ENCODE peak calls at places on chromosomes 3 and 15, in nine cellular contexts. One of them, this sample, is unnamed.

GRCh38 chr3:71006810-71007785 is 576.4 kb downstream of the FOXP1 start:
- DNase-seq in esophagus muscularis mucosa: no peak
- DNase-seq in Peyer's patch: no peak
- DNase-seq in astrocyte of the spinal cord: no peak
- DNase-seq in A549: peak
- DNase-seq in progenitor cell of endocrine pancreas: no peak
- DNase-seq in body of pancreas: peak
- DNase-seq in ascending aorta: no peak
- DNase-seq in AG09309: no peak
- DNase-seq in this sample: no peak

GRCh38 chr15:79051941-79052731 is 38.4 kb downstream of the RASGRF1 start:
- DNase-seq in esophagus muscularis mucosa: no peak
- DNase-seq in Peyer's patch: no peak
- DNase-seq in astrocyte of the spinal cord: no peak
- DNase-seq in A549: no peak
- DNase-seq in progenitor cell of endocrine pancreas: no peak
- DNase-seq in body of pancreas: no peak
- DNase-seq in ascending aorta: no peak
- DNase-seq in AG09309: no peak
- DNase-seq in this sample: no peak

GRCh38 chr15:98743177-98743576 is 94.8 kb downstream of the IGF1R start:
- DNase-seq in esophagus muscularis mucosa: no peak
- DNase-seq in Peyer's patch: no peak
- DNase-seq in astrocyte of the spinal cord: no peak
- DNase-seq in A549: no peak
- DNase-seq in progenitor cell of endocrine pancreas: no peak
- DNase-seq in body of pancreas: no peak
- DNase-seq in ascending aorta: no peak
- DNase-seq in AG09309: no peak
- DNase-seq in this sample: no peak

GRCh38 chr3:127787071-127787490 is 35.2 kb downstream of the MGLL start:
- DNase-seq in esophagus muscularis mucosa: no peak
- DNase-seq in Peyer's patch: peak
- DNase-seq in astrocyte of the spinal cord: no peak
- DNase-seq in A549: no peak
- DNase-seq in progenitor cell of endocrine pancreas: no peak
- DNase-seq in body of pancreas: no peak
- DNase-seq in ascending aorta: no peak
- DNase-seq in AG09309: no peak
- DNase-seq in this sample: no peak

GRCh38 chr3:90129710-90130109 is 1022.3 kb downstream of the EPHA3 start:
- DNase-seq in esophagus muscularis mucosa: no peak
- DNase-seq in Peyer's patch: no peak
- DNase-seq in astrocyte of the spinal cord: no peak
- DNase-seq in A549: no peak
- DNase-seq in progenitor cell of endocrine pancreas: no peak
- DNase-seq in body of pancreas: no peak
- DNase-seq in ascending aorta: no peak
- DNase-seq in AG09309: no peak
- DNase-seq in this sample: no peak

GRCh38 chr15:57445872-57446271 is 69.6 kb downstream of the CGNL1 start:
- DNase-seq in esophagus muscularis mucosa: no peak
- DNase-seq in Peyer's patch: no peak
- DNase-seq in astrocyte of the spinal cord: peak
- DNase-seq in A549: no peak
- DNase-seq in progenitor cell of endocrine pancreas: no peak
- DNase-seq in body of pancreas: no peak
- DNase-seq in ascending aorta: no peak
- DNase-seq in AG09309: no peak
- DNase-seq in this sample: no peak

GRCh38 chr3:122694966-122695365 is 14.3 kb downstream of the PARP14 start:
- DNase-seq in esophagus muscularis mucosa: no peak
- DNase-seq in Peyer's patch: peak
- DNase-seq in astrocyte of the spinal cord: no peak
- DNase-seq in A549: no peak
- DNase-seq in progenitor cell of endocrine pancreas: no peak
- DNase-seq in body of pancreas: no peak
- DNase-seq in ascending aorta: no peak
- DNase-seq in AG09309: no peak
- DNase-seq in this sample: no peak

GRCh38 chr3:37221407-37221806 is 47.0 kb upstream of the LRRFIP2 start:
- DNase-seq in esophagus muscularis mucosa: no peak
- DNase-seq in Peyer's patch: no peak
- DNase-seq in astrocyte of the spinal cord: peak
- DNase-seq in A549: peak
- DNase-seq in progenitor cell of endocrine pancreas: no peak
- DNase-seq in body of pancreas: no peak
- DNase-seq in ascending aorta: no peak
- DNase-seq in AG09309: no peak
- DNase-seq in this sample: no peak

GRCh38 chr15:52790166-52790708 is at the start of gene ONECUT1:
- DNase-seq in esophagus muscularis mucosa: no peak
- DNase-seq in Peyer's patch: peak
- DNase-seq in astrocyte of the spinal cord: peak
- DNase-seq in A549: peak
- DNase-seq in progenitor cell of endocrine pancreas: peak
- DNase-seq in body of pancreas: peak
- DNase-seq in ascending aorta: no peak
- DNase-seq in AG09309: no peak
- DNase-seq in this sample: peak

GRCh38 chr15:51908312-51908711 is 63.3 kb downstream of the LEO1 start:
- DNase-seq in esophagus muscularis mucosa: no peak
- DNase-seq in Peyer's patch: no peak
- DNase-seq in astrocyte of the spinal cord: peak
- DNase-seq in A549: no peak
- DNase-seq in progenitor cell of endocrine pancreas: no peak
- DNase-seq in body of pancreas: no peak
- DNase-seq in ascending aorta: no peak
- DNase-seq in AG09309: no peak
- DNase-seq in this sample: no peak

GRCh38 chr15:53910236-53910849 is 67.9 kb upstream of the UNC13C start:
- DNase-seq in esophagus muscularis mucosa: no peak
- DNase-seq in Peyer's patch: no peak
- DNase-seq in astrocyte of the spinal cord: no peak
- DNase-seq in A549: no peak
- DNase-seq in progenitor cell of endocrine pancreas: no peak
- DNase-seq in body of pancreas: peak
- DNase-seq in ascending aorta: no peak
- DNase-seq in AG09309: no peak
- DNase-seq in this sample: no peak

GRCh38 chr3:48765376-48765775 is 48.4 kb upstream of the IP6K2 start:
- DNase-seq in esophagus muscularis mucosa: no peak
- DNase-seq in Peyer's patch: peak
- DNase-seq in astrocyte of the spinal cord: no peak
- DNase-seq in A549: peak
- DNase-seq in progenitor cell of endocrine pancreas: no peak
- DNase-seq in body of pancreas: peak
- DNase-seq in ascending aorta: no peak
- DNase-seq in AG09309: no peak
- DNase-seq in this sample: no peak
- TF ChIP-seq CTCF in esophagus muscularis mucosa: no peak
- TF ChIP-seq CTCF in Peyer's patch: no peak
- TF ChIP-seq CTCF in astrocyte of the spinal cord: peak
- TF ChIP-seq CTCF in A549: peak
- TF ChIP-seq CTCF in progenitor cell of endocrine pancreas: no peak
- TF ChIP-seq CTCF in body of pancreas: no peak
- TF ChIP-seq CTCF in ascending aorta: no peak
- TF ChIP-seq CTCF in AG09309: peak
- TF ChIP-seq CTCF in this sample: peak

GRCh38 chr15:64633332-64633731 is 142.1 kb downstream of the RBPMS2 start:
- DNase-seq in esophagus muscularis mucosa: no peak
- DNase-seq in Peyer's patch: peak
- DNase-seq in astrocyte of the spinal cord: no peak
- DNase-seq in A549: no peak
- DNase-seq in progenitor cell of endocrine pancreas: no peak
- DNase-seq in body of pancreas: no peak
- DNase-seq in ascending aorta: no peak
- DNase-seq in AG09309: no peak
- DNase-seq in this sample: no peak

GRCh38 chr15:64629063-64629462 is 146.3 kb downstream of the RBPMS2 start:
- DNase-seq in esophagus muscularis mucosa: no peak
- DNase-seq in Peyer's patch: no peak
- DNase-seq in astrocyte of the spinal cord: no peak
- DNase-seq in A549: no peak
- DNase-seq in progenitor cell of endocrine pancreas: no peak
- DNase-seq in body of pancreas: no peak
- DNase-seq in ascending aorta: no peak
- DNase-seq in AG09309: no peak
- DNase-seq in this sample: no peak

GRCh38 chr15:64634020-64634419 is 141.4 kb downstream of the RBPMS2 start:
- DNase-seq in esophagus muscularis mucosa: no peak
- DNase-seq in Peyer's patch: peak
- DNase-seq in astrocyte of the spinal cord: peak
- DNase-seq in A549: no peak
- DNase-seq in progenitor cell of endocrine pancreas: no peak
- DNase-seq in body of pancreas: no peak
- DNase-seq in ascending aorta: no peak
- DNase-seq in AG09309: no peak
- DNase-seq in this sample: peak

GRCh38 chr15:64634576-64635485 is 140.6 kb downstream of the RBPMS2 start:
- DNase-seq in esophagus muscularis mucosa: no peak
- DNase-seq in Peyer's patch: no peak
- DNase-seq in astrocyte of the spinal cord: peak
- DNase-seq in A549: no peak
- DNase-seq in progenitor cell of endocrine pancreas: peak
- DNase-seq in body of pancreas: no peak
- DNase-seq in ascending aorta: no peak
- DNase-seq in AG09309: no peak
- DNase-seq in this sample: peak

DNA sequence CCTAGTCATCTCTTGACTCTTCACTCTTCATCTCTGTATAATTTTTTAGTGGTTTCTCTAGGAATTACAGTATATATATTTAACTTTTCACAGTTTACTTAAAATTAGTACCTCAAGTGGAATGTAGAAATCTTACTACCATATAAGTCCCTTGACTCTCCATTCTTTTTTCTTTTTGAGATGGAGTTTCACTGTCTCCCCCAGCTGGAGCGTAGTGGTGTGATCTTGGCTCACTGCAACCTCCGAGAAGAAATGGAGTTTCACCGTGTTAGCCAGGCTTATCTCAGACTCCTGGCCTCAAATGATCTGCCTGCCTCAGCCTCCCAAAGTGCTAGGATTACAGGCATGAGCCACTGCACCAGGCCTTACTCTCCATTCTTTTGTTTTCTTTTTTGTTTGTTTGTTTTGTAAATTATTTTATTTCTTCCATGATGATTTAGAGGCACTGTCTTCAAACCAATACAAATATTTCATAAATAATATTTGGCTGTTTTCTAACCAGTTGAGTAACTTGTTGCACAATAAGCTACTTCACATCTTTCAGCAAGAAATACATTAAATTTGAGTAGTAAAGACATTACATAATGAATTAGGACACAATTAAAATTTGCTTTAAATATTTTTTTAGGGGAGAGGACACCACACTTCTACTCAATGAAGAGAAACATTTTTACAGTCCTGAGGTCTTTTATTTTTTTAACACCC is 144.8 kb downstream of the RBPMS2 start:
- DNase-seq in esophagus muscularis mucosa: no peak
- DNase-seq in Peyer's patch: no peak
- DNase-seq in astrocyte of the spinal cord: no peak
- DNase-seq in A549: no peak
- DNase-seq in progenitor cell of endocrine pancreas: no peak
- DNase-seq in body of pancreas: no peak
- DNase-seq in ascending aorta: no peak
- DNase-seq in AG09309: no peak
- DNase-seq in this sample: no peak
- TF ChIP-seq CTCF in esophagus muscularis mucosa: no peak
- TF ChIP-seq CTCF in Peyer's patch: no peak
- TF ChIP-seq CTCF in astrocyte of the spinal cord: no peak
- TF ChIP-seq CTCF in A549: no peak
- TF ChIP-seq CTCF in progenitor cell of endocrine pancreas: no peak
- TF ChIP-seq CTCF in body of pancreas: no peak
- TF ChIP-seq CTCF in ascending aorta: no peak
- TF ChIP-seq CTCF in AG09309: no peak
- TF ChIP-seq CTCF in this sample: peak

DNA sequence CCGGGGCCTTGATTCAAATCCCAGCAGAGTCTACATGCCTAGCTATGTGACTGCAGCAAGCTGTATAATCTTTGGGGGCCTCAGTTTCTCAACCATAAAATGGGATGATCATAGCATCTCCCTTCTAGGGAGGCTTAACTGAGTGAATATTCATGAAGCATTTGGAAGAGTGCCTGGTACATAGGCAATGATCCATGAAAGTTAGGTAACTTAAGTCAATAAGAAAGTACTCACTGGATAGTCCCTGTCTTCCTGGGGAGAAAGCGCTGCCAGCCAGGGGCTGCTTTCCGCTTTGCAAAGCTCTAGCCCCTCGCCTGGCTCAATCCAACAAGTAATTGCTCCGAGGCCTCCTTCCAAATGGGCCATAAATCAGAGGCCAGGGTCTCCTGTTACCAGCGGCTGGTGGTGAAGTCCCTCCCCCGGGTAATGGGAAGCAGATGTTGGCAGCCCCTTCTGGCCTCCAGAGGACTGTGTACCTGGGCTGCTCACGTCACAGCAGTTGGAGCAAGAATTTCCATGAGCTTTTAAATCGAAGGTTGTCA is 521.9 kb upstream of the PROK2 start:
- DNase-seq in esophagus muscularis mucosa: no peak
- DNase-seq in Peyer's patch: no peak
- DNase-seq in astrocyte of the spinal cord: peak
- DNase-seq in A549: no peak
- DNase-seq in progenitor cell of endocrine pancreas: no peak
- DNase-seq in body of pancreas: no peak
- DNase-seq in ascending aorta: no peak
- DNase-seq in AG09309: no peak
- DNase-seq in this sample: no peak
- TF ChIP-seq CTCF in esophagus muscularis mucosa: no peak
- TF ChIP-seq CTCF in Peyer's patch: no peak
- TF ChIP-seq CTCF in astrocyte of the spinal cord: no peak
- TF ChIP-seq CTCF in A549: no peak
- TF ChIP-seq CTCF in progenitor cell of endocrine pancreas: no peak
- TF ChIP-seq CTCF in body of pancreas: no peak
- TF ChIP-seq CTCF in ascending aorta: no peak
- TF ChIP-seq CTCF in AG09309: no peak
- TF ChIP-seq CTCF in this sample: no peak

DNA sequence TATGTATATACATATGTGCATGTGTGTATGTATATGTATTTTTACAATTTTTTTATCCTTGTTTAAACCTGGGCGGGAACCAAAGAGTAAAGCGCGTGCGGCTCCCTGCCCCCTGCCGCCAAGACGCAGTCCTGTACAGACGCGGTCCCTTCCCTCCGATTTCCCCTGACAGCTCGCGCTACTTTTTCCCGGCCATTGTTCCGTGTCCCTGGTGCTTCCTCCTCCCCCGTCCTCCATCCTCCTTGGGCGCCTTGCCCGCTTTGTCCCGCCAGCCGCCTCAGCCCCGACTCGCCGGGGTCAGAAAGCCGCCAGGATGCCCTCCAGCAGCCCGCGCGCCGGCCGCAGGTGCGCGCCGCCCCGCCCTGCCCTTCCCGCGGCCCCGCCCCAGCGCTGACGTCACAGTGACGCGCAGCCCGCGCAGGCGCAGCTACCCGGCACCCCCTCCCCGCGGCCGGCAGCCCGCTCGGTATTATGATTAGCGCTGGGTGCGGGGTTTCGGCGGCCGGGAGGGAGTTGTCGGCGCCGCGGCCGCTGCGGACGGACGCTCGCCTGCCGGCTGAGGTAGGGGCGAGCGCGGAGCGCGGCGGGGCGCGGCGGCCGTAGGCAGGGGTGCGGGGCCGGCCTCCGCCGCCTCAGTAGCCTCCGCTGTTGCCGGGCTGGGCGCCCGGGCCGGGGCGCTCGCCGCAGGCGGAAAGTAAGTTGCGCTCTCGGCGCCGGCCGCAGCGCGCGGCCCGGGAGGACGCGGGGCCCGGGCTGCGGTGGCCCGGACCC is at the start of gene SNRK:
- DNase-seq in esophagus muscularis mucosa: peak
- DNase-seq in Peyer's patch: peak
- DNase-seq in astrocyte of the spinal cord: peak
- DNase-seq in A549: peak
- DNase-seq in progenitor cell of endocrine pancreas: peak
- DNase-seq in body of pancreas: peak
- DNase-seq in ascending aorta: peak
- DNase-seq in AG09309: no peak
- DNase-seq in this sample: peak
- TF ChIP-seq CTCF in esophagus muscularis mucosa: no peak
- TF ChIP-seq CTCF in Peyer's patch: peak
- TF ChIP-seq CTCF in astrocyte of the spinal cord: peak
- TF ChIP-seq CTCF in A549: no peak
- TF ChIP-seq CTCF in progenitor cell of endocrine pancreas: peak
- TF ChIP-seq CTCF in body of pancreas: peak
- TF ChIP-seq CTCF in ascending aorta: peak
- TF ChIP-seq CTCF in AG09309: peak
- TF ChIP-seq CTCF in this sample: peak